ENCODE peak calls at places on chromosome 21, in six cellular contexts. K is HuH-7.5; N is stimulated activated CD4-positive, alpha-beta T cell treated with anti-CD3 and anti-CD28 coated beads, Interleukin-15, amount 100 ng/mL, for 1 hour; T is stimulated activated CD8-positive, alpha-beta memory T cell treated with anti-CD3 and anti-CD28 coated beads, Interleukin-7, amount 100 ng/mL, for 1 hour; Y is H4; I is fibroblast of lung. R is an unnamed sample.

GRCh38 chr21:32991299-32991850 is 34.4 kb upstream of the OLIG2 start:
- DNase-seq in Y (no peak), I (no peak), K (no peak), N (no peak), T (no peak), R (no peak)

GRCh38 chr21:33368124-33368523 is 35.1 kb upstream of the IFNGR2 start:
- DNase-seq in I (no peak), K (no peak), N (no peak), Y (no peak), T (no peak), R (no peak)

GRCh38 chr21:41966872-41967621 is 13.2 kb upstream of the C2CD2 start:
- DNase-seq in Y (no peak), I (no peak), T (no peak), K (no peak), N (no peak), R (peak)

GRCh38 chr21:15992171-15992570 is 262.4 kb downstream of the USP25 start:
- DNase-seq in Y (no peak), N (no peak), T (no peak), I (peak), K (no peak), R (no peak)

GRCh38 chr21:44084496-44085241 is 22.5 kb upstream of the PWP2 start:
- DNase-seq in K (no peak), Y (no peak), N (no peak), I (no peak), T (no peak), R (no peak)

GRCh38 chr21:45508607-45509565 is 33.4 kb downstream of the SLC19A1 start:
- DNase-seq in I (no peak), N (no peak), K (peak), Y (no peak), T (no peak), R (no peak)

GRCh38 chr21:45620201-45620600 is 23.3 kb upstream of the PCBP3 start:
- DNase-seq in Y (no peak), N (no peak), K (no peak), T (no peak), I (no peak), R (peak)

GRCh38 chr21:46136739-46137349 is 18.5 kb downstream of the FTCD start:
- DNase-seq in Y (no peak), T (no peak), K (no peak), N (no peak), I (no peak), R (no peak)

GRCh38 chr21:34684174-34684876 is 15.5 kb downstream of the CLIC6 start:
- DNase-seq in I (no peak), Y (no peak), T (no peak), N (no peak), K (no peak), R (no peak)

GRCh38 chr21:28215214-28215954 is 777.3 kb downstream of the LTN1 start:
- DNase-seq in T (no peak), N (no peak), K (no peak), Y (peak), I (peak), R (no peak)

GRCh38 chr21:44870748-44871495 is 2.6 kb downstream of the PTTG1IP start:
- DNase-seq in T (no peak), N (no peak), I (no peak), Y (peak), K (no peak), R (peak)

GRCh38 chr21:38989745-38990423 is 184.2 kb downstream of the ETS2 start:
- DNase-seq in T (no peak), N (no peak), K (no peak), I (peak), Y (peak), R (no peak)

GRCh38 chr21:37153935-37154350 is 80.9 kb downstream of the TTC3 start:
- DNase-seq in T (no peak), K (no peak), I (no peak), N (no peak), Y (no peak), R (no peak)

GRCh38 chr21:45098867-45099266 is 24.5 kb downstream of the ADARB1 start:
- DNase-seq in T (no peak), K (peak), I (no peak), N (no peak), Y (no peak), R (no peak)

GRCh38 chr21:23131177-23131576 is 2133.0 kb downstream of the NCAM2 start:
- DNase-seq in Y (peak), K (peak), I (no peak), T (no peak), N (no peak), R (no peak)

GRCh38 chr21:37145635-37146111 is 72.6 kb downstream of the TTC3 start:
- DNase-seq in K (no peak), N (no peak), Y (peak), I (no peak), T (no peak), R (no peak)

GRCh38 chr21:46065993-46066842 is 31.7 kb upstream of the COL6A2 start:
- DNase-seq in K (no peak), T (no peak), I (peak), N (no peak), Y (no peak), R (peak)

GRCh38 chr21:43903451-43904091 is 38.5 kb downstream of the AGPAT3 start:
- DNase-seq in I (peak), K (no peak), Y (no peak), N (no peak), T (no peak), R (no peak)

GRCh38 chr21:42248783-42249597 is 30.1 kb downstream of the ABCG1 start:
- DNase-seq in N (no peak), K (no peak), Y (no peak), T (no peak), I (no peak), R (no peak)

GRCh38 chr21:45421846-45422775 is 17.1 kb downstream of the COL18A1 start:
- DNase-seq in N (no peak), K (no peak), T (no peak), Y (no peak), I (no peak), R (no peak)

GRCh38 chr21:45300786-45301520 is 13.3 kb upstream of the POFUT2 start:
- DNase-seq in Y (no peak), K (no peak), T (no peak), I (no peak), N (no peak), R (no peak)

GRCh38 chr21:20997308-20997632 is 939 bp upstream of the NCAM2 start:
- DNase-seq in T (no peak), K (no peak), I (peak), N (no peak), Y (no peak), R (no peak)

GRCh38 chr21:46096997-46097825 is 701 bp upstream of the COL6A2 start:
- DNase-seq in I (peak), Y (no peak), T (no peak), N (no peak), K (no peak), R (peak)

GRCh38 chr21:39053126-39053525 is 130.1 kb downstream of the PSMG1 start:
- DNase-seq in T (no peak), N (no peak), K (no peak), Y (no peak), I (no peak), R (no peak)

GRCh38 chr21:30615199-30615598 is 1.0 kb upstream of the KRTAP20-1 start:
- DNase-seq in I (no peak), N (no peak), T (no peak), K (no peak), Y (no peak), R (no peak)

GRCh38 chr21:36375994-36376393 is 9.2 kb upstream of the CHAF1B start:
- DNase-seq in T (no peak), N (no peak), I (no peak), K (no peak), Y (no peak), R (no peak)

GRCh38 chr21:43924421-43925095 is 59.5 kb downstream of the AGPAT3 start:
- DNase-seq in Y (no peak), I (no peak), N (no peak), K (no peak), T (no peak), R (no peak)

GRCh38 chr21:45454081-45454923 is 49.3 kb downstream of the COL18A1 start:
- DNase-seq in K (peak), N (no peak), I (peak), Y (no peak), T (no peak), R (no peak)

GRCh38 chr21:41712730-41713129 is 54.1 kb downstream of the RIPK4 start:
- DNase-seq in Y (no peak), K (no peak), T (no peak), I (no peak), N (no peak), R (no peak)

GRCh38 chr21:45466330-45467220 is 61.6 kb downstream of the COL18A1 start:
- DNase-seq in N (no peak), I (no peak), T (no peak), Y (no peak), K (no peak), R (no peak)

GRCh38 chr21:24023936-24024335 is 1583.3 kb downstream of the MRPL39 start:
- DNase-seq in K (no peak), I (no peak), N (no peak), Y (peak), T (no peak), R (no peak)

GRCh38 chr21:43345746-43346409 is 81.1 kb downstream of the SIK1 start:
- DNase-seq in T (no peak), K (no peak), N (no peak), I (peak), Y (peak), R (no peak)

GRCh38 chr21:46124926-46125845 is 27.3 kb downstream of the COL6A2 start:
- DNase-seq in T (no peak), K (no peak), N (no peak), Y (no peak), I (no peak), R (peak)

GRCh38 chr21:44551290-44552015 is at the start of gene KRTAP10-2:
- DNase-seq in Y (no peak), K (no peak), I (no peak), T (no peak), N (no peak), R (peak)

GRCh38 chr21:43921602-43921978 is 56.6 kb downstream of the AGPAT3 start:
- DNase-seq in N (no peak), I (no peak), T (no peak), K (no peak), Y (no peak), R (no peak)

GRCh38 chr21:24007592-24007991 is 1599.7 kb downstream of the MRPL39 start:
- DNase-seq in K (no peak), N (no peak), I (no peak), Y (no peak), T (no peak), R (no peak)